ENCODE peak calls at places on chromosomes 2 and 18, in eight cellular contexts. S, O, D, H, T, Y, B and E are unnamed samples.

GRCh38 chr18:21053127-21053526 is 58.5 kb downstream of the ROCK1 start:
- DNase-seq in S (no peak), O (no peak), D (no peak), H (peak; percentile 39), T (no peak), Y (no peak), B (peak; percentile 49), E (no peak)

GRCh38 chr2:239666053-239666854 is 265.4 kb upstream of the HDAC4 start:
- DNase-seq in S (no peak), O (no peak), D (no peak), H (no peak), T (peak; percentile 21), Y (no peak), B (no peak), E (no peak)

GRCh38 chr2:170073288-170073687 is 104.7 kb upstream of the MYO3B start:
- DNase-seq in S (no peak), O (peak; percentile 95), D (no peak), H (peak; percentile 7), T (peak; percentile 46), Y (no peak), B (peak; percentile 55), E (peak; percentile 94)

GRCh38 chr2:121961761-121962160 is 206.3 kb downstream of the TSN start:
- DNase-seq in S (no peak), O (no peak), D (no peak), H (no peak), T (no peak), Y (no peak), B (no peak), E (no peak)

GRCh38 chr2:230325316-230326243 is 1.4 kb upstream of the SP140L start:
- DNase-seq in S (no peak), O (no peak), D (no peak), H (no peak), T (no peak), Y (no peak), B (no peak), E (no peak)

GRCh38 chr2:184599054-184599874 is 935 bp downstream of the ZNF804A start:
- DNase-seq in S (no peak), O (no peak), D (peak; percentile 59), H (no peak), T (no peak), Y (no peak), B (peak; percentile 39), E (no peak)

GRCh38 chr2:47174731-47175361 is 19.7 kb upstream of the STPG4 start:
- DNase-seq in S (peak; percentile 64), O (no peak), D (peak; percentile 79), H (peak; percentile 57), T (no peak), Y (peak; percentile 19), B (peak; percentile 87), E (peak; percentile 45)

GRCh38 chr18:48801728-48802542 is 148.8 kb downstream of the SMAD7 start:
- DNase-seq in S (no peak), O (no peak), D (no peak), H (no peak), T (no peak), Y (no peak), B (no peak), E (no peak)

GRCh38 chr18:25289040-25289631 is 62.8 kb downstream of the ZNF521 start:
- DNase-seq in S (no peak), O (no peak), D (no peak), H (no peak), T (no peak), Y (no peak), B (peak; percentile 82), E (peak; percentile 84)

GRCh38 chr2:37526323-37526722 is 145.1 kb downstream of the CDC42EP3 start:
- DNase-seq in S (no peak), O (no peak), D (no peak), H (peak; percentile 3), T (no peak), Y (no peak), B (peak; percentile 40), E (no peak)

GRCh38 chr2:47315490-47315889 is 87.5 kb upstream of the MSH2 start:
- DNase-seq in S (no peak), O (no peak), D (no peak), H (no peak), T (no peak), Y (no peak), B (no peak), E (no peak)

GRCh38 chr2:109294523-109294922 is 165.5 kb downstream of the SH3RF3 start:
- DNase-seq in S (no peak), O (no peak), D (no peak), H (no peak), T (no peak), Y (no peak), B (no peak), E (no peak)

GRCh38 chr2:60602388-60602787 is 48.9 kb upstream of the BCL11A start:
- DNase-seq in S (no peak), O (no peak), D (no peak), H (no peak), T (no peak), Y (no peak), B (no peak), E (no peak)

GRCh38 chr2:48034295-48034694 is 128.0 kb upstream of the FBXO11 start:
- DNase-seq in S (no peak), O (no peak), D (no peak), H (no peak), T (no peak), Y (no peak), B (no peak), E (no peak)

GRCh38 chr2:15943914-15944313 is 3.6 kb downstream of the MYCN start:
- DNase-seq in S (no peak), O (no peak), D (no peak), H (no peak), T (no peak), Y (no peak), B (no peak), E (peak; percentile 61)

GRCh38 chr2:48228345-48228684 is 301.6 kb upstream of the STON1 start:
- DNase-seq in S (no peak), O (no peak), D (no peak), H (no peak), T (no peak), Y (no peak), B (no peak), E (no peak)

GRCh38 chr2:127004893-127005600 is 101.9 kb downstream of the BIN1 start:
- DNase-seq in S (no peak), O (no peak), D (no peak), H (no peak), T (no peak), Y (no peak), B (no peak), E (peak; percentile 30)

GRCh38 chr2:14632133-14632936 is at the start of gene LRATD1:
- DNase-seq in S (no peak), O (no peak), D (peak; percentile 97), H (peak; percentile 90), T (peak; percentile 89), Y (no peak), B (peak; percentile 85), E (peak; percentile 84)

GRCh38 chr2:209472386-209472832 is 48.6 kb downstream of the MAP2 start:
- DNase-seq in S (no peak), O (no peak), D (peak; percentile 82), H (no peak), T (no peak), Y (no peak), B (peak; percentile 50), E (no peak)

GRCh38 chr2:28137221-28137620 is 246.7 kb downstream of the BABAM2 start:
- DNase-seq in S (no peak), O (no peak), D (no peak), H (no peak), T (no peak), Y (no peak), B (no peak), E (no peak)